ENCODE peak calls at places on chromosomes 3 and 15, in seven cellular contexts. G is SJSA1; M is NCI-H524; F is fibroblast of the conjunctiva; W is coronary artery; Y is AG08396; H is stimulated activated naive CD8-positive, alpha-beta T cell treated with anti-CD3 and anti-CD28 coated beads, Interleukin-15, amount 100 ng/mL, for 72 hours. N is an unnamed sample.

GRCh38 chr3:56839784-56840724 is 38.3 kb upstream of the ARHGEF3 start:
- DNase-seq in G (peak; percentile 45), M (no peak), F (no peak), W (no peak), Y (peak; percentile 45), H (no peak), N (no peak)

GRCh38 chr15:85620321-85621044 is 174.2 kb downstream of the KLHL25 start:
- DNase-seq in G (no peak), M (no peak), F (no peak), W (no peak), Y (no peak), H (no peak), N (no peak)

GRCh38 chr3:127405791-127406190 is 117.9 kb upstream of the PRR20G start:
- DNase-seq in G (peak; percentile 12), M (no peak), F (no peak), W (no peak), Y (no peak), H (no peak), N (no peak)

GRCh38 chr15:100893261-100893963 is 13.8 kb downstream of the ALDH1A3 start:
- DNase-seq in G (no peak), M (no peak), F (no peak), W (no peak), Y (no peak), H (no peak), N (no peak)

GRCh38 chr15:28887344-28888174 is 1.8 kb downstream of the APBA2 start:
- DNase-seq in G (no peak), M (peak; percentile 46), F (no peak), W (no peak), Y (no peak), H (no peak), N (no peak)

GRCh38 chr3:57060089-57060829 is at the start of gene SPATA12:
- DNase-seq in G (peak; percentile 83), M (no peak), F (peak; percentile 68), W (no peak), Y (peak; percentile 88), H (no peak), N (no peak)

GRCh38 chr3:3798641-3799113 is 554 bp upstream of the LRRN1 start:
- DNase-seq in G (no peak), M (peak; percentile 56), F (no peak), W (no peak), Y (no peak), H (peak; percentile 73), N (no peak)

GRCh38 chr3:115876860-115877646 is 253.7 kb downstream of the GAP43 start:
- DNase-seq in G (no peak), M (peak; percentile 34), F (no peak), W (no peak), Y (no peak), H (no peak), N (no peak)

GRCh38 chr3:148882288-148882687 is 17.2 kb downstream of the CPA3 start:
- DNase-seq in G (no peak), M (no peak), F (peak; percentile 26), W (no peak), Y (no peak), H (no peak), N (no peak)

GRCh38 chr3:197692641-197693040 is 44.1 kb downstream of the RUBCN start:
- DNase-seq in G (no peak), M (no peak), F (no peak), W (no peak), Y (no peak), H (no peak), N (no peak)

GRCh38 chr3:100006570-100007271 is 107.6 kb downstream of the FILIP1L start:
- DNase-seq in G (no peak), M (no peak), F (peak; percentile 29), W (no peak), Y (peak; percentile 13), H (no peak), N (no peak)

GRCh38 chr15:27342991-27343390 is 372.0 kb downstream of the GABRG3 start:
- DNase-seq in G (no peak), M (no peak), F (no peak), W (no peak), Y (no peak), H (no peak), N (no peak)

GRCh38 chr15:88465633-88466219 is 1.5 kb downstream of the MRPL46 start:
- DNase-seq in G (no peak), M (no peak), F (peak; percentile 13), W (no peak), Y (peak; percentile 35), H (no peak), N (no peak)

GRCh38 chr3:64170270-64170669 is 55.0 kb downstream of the PRICKLE2 start:
- DNase-seq in G (no peak), M (no peak), F (no peak), W (no peak), Y (no peak), H (no peak), N (no peak)

GRCh38 chr3:52507359-52507758 is 12.2 kb downstream of the STAB1 start:
- DNase-seq in G (peak; percentile 73), M (no peak), F (peak; percentile 39), W (no peak), Y (peak; percentile 74), H (no peak), N (no peak)

GRCh38 chr3:171348121-171348520 is 112.1 kb downstream of the TNIK start:
- DNase-seq in G (no peak), M (no peak), F (peak; percentile 21), W (no peak), Y (no peak), H (no peak), N (no peak)

GRCh38 chr3:14703791-14704190 is 28.9 kb downstream of the C3orf20 start:
- DNase-seq in G (no peak), M (no peak), F (no peak), W (no peak), Y (no peak), H (no peak), N (no peak)

GRCh38 chr3:28053759-28054158 is 187.7 kb upstream of the CMC1 start:
- DNase-seq in G (peak; percentile 63), M (no peak), F (peak; percentile 46), W (no peak), Y (peak; percentile 42), H (peak; percentile 13), N (no peak)

GRCh38 chr3:65946438-65946837 is 92.3 kb downstream of the MAGI1 start:
- DNase-seq in G (no peak), M (no peak), F (peak; percentile 50), W (no peak), Y (no peak), H (no peak), N (no peak)

GRCh38 chr3:112303811-112304325 is 9.9 kb upstream of the SLC9C1 start:
- DNase-seq in G (no peak), M (no peak), F (no peak), W (no peak), Y (peak; percentile 5), H (no peak), N (no peak)

GRCh38 chr3:44995142-44995770 is 19.2 kb downstream of the EXOSC7 start:
- DNase-seq in G (no peak), M (no peak), F (peak; percentile 84), W (no peak), Y (peak; percentile 43), H (no peak), N (no peak)

GRCh38 chr3:20123121-20123652 is 62.8 kb downstream of the SGO1 start:
- DNase-seq in G (no peak), M (no peak), F (peak; percentile 1), W (no peak), Y (no peak), H (no peak), N (no peak)

GRCh38 chr3:126522363-126522788 is 1.6 kb upstream of the CHST13 start:
- DNase-seq in G (no peak), M (peak; percentile 78), F (peak; percentile 5), W (no peak), Y (peak; percentile 89), H (peak; percentile 34), N (no peak)

N was measured in T-helper 22 cell.